ENCODE peak calls at places on chromosomes 4 and X, in eight cellular contexts. A, G, F, M, Q, L, T and O are unnamed samples. For H3K4me1, the result is how much of the 10 kb centered on the place peaks cover.

GRCh38 chrX:45771560-45772340 is 571.1 kb upstream of the DIPK2B start:
- DNase-seq in A (peak), G (peak), F (no peak), M (peak), Q (peak), L (no peak), T (peak), O (no peak)

GRCh38 chrX:3659761-3660160 is 53.7 kb downstream of the PRKX start:
- DNase-seq in A (peak), G (no peak), F (no peak), M (peak), Q (no peak), L (no peak), T (no peak), O (no peak)

GRCh38 chr4:102344520-102344954 is 745 bp downstream of the SLC39A8 start:
- DNase-seq in A (peak), G (peak), F (no peak), M (no peak), Q (peak), L (peak), T (peak), O (peak)

GRCh38 chrX:40700640-40701342 is 34.6 kb downstream of the MED14 start:
- DNase-seq in A (no peak), G (no peak), F (no peak), M (no peak), Q (no peak), L (no peak), T (no peak), O (no peak)

GRCh38 chr4:78939667-78940008 is 400 bp upstream of the PAQR3 start:
- DNase-seq in A (no peak), G (no peak), F (no peak), M (peak), Q (no peak), L (no peak), T (no peak), O (no peak)

GRCh38 chrX:154431321-154431720 is 2.8 kb downstream of the ATP6AP1 start:
- DNase-seq in A (no peak), G (peak), F (peak), M (no peak), Q (no peak), L (peak), T (peak), O (no peak)

GRCh38 chr4:24537025-24537424 is 47.3 kb downstream of the DHX15 start:
- DNase-seq in A (peak), G (no peak), F (no peak), M (no peak), Q (no peak), L (no peak), T (peak), O (no peak)

GRCh38 chr4:5037553-5038551 is 13.4 kb upstream of the STK32B start:
- DNase-seq in A (peak), G (no peak), F (peak), M (peak), Q (peak), L (no peak), T (no peak), O (no peak)

GRCh38 chrX:53084043-53084570 is 1.9 kb downstream of the TSPYL2 start:
- DNase-seq in A (no peak), G (no peak), F (no peak), M (peak), Q (no peak), L (no peak), T (no peak), O (no peak)

GRCh38 chr4:120671538-120671937 is 251.0 kb downstream of the PRDM5 start:
- DNase-seq in A (no peak), G (no peak), F (no peak), M (no peak), Q (no peak), L (no peak), T (no peak), O (no peak)

GRCh38 chr4:183971938-183972490 is 66.9 kb downstream of the STOX2 start:
- DNase-seq in A (no peak), G (peak), F (no peak), M (no peak), Q (no peak), L (no peak), T (no peak), O (no peak)

GRCh38 chrX:115989686-115990085 is 180.9 kb upstream of the AGTR2 start:
- DNase-seq in A (no peak), G (no peak), F (no peak), M (no peak), Q (no peak), L (no peak), T (no peak), O (no peak)

GRCh38 chr4:6937748-6938147 is 28.1 kb downstream of the TBC1D14 start:
- DNase-seq in A (no peak), G (no peak), F (no peak), M (no peak), Q (no peak), L (no peak), T (no peak), O (no peak)

GRCh38 chr4:1628892-1629703 is 55.0 kb downstream of the FAM53A start:
- DNase-seq in A (no peak), G (peak), F (peak), M (peak), Q (peak), L (peak), T (peak), O (peak)

GRCh38 chrX:131895002-131895401 is 128.1 kb upstream of the STK26 start:
- DNase-seq in A (peak), G (no peak), F (no peak), M (peak), Q (no peak), L (no peak), T (no peak), O (no peak)

GRCh38 chrX:114127411-114128025 is 456.4 kb upstream of the HTR2C start:
- DNase-seq in A (no peak), G (peak), F (no peak), M (no peak), Q (no peak), L (no peak), T (no peak), O (no peak)
- TF ChIP-seq CTCF in A (no peak), G (no peak), F (no peak), M (no peak), Q (no peak), L (no peak), T (no peak), O (no peak)

GRCh38 chr4:139317635-139318034 is 15.4 kb upstream of the NDUFC1 start:
- DNase-seq in A (no peak), G (no peak), F (no peak), M (no peak), Q (no peak), L (no peak), T (no peak), O (no peak)
- H3K4me1 ChIP-seq in A (under half), G (under half), F (under half), M (under half), Q (under half), L (under half), T (under half), O (under half)

GRCh38 chr4:19739101-19739651 is 512.5 kb upstream of the SLIT2 start:
- DNase-seq in A (peak), G (no peak), F (no peak), M (peak), Q (peak), L (no peak), T (no peak), O (no peak)
- H3K4me3 ChIP-seq in A (peak), G (no peak), F (no peak), M (peak), Q (peak), L (no peak), T (no peak), O (no peak)

DNA sequence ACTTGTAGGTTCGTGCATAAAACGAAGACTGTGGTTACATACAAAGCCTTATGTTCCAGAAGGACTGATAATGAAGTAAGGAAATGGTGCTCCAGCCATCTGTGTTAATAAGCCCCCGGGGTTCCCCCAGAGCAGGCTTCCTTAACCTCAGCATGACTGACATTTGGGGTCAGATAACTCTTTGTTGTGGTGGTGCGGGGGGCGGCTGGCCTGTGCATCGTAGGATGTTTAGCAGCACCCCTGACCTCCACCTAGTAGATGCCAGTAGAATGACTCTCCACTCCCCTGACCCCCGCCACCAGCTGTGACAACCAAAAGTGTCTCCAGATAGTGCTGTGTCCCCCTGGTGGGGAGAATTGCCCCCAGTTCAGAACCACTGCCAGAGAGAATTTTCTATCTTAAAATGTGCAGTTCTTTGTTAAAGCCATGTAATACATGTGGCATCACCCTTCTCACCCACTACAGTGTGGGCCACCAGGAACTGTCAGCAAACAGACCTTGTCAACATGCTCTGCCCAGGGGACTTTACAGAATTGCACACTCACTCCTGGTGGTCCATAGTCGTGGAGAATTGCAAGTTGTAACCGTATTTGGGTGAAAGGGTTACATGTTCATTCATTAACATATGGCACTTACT is 7.5 kb downstream of the SH3KBP1 start:
- DNase-seq in A (no peak), G (no peak), F (no peak), M (no peak), Q (no peak), L (no peak), T (no peak), O (no peak)
- TF ChIP-seq CTCF in A (no peak), G (no peak), F (no peak), M (no peak), Q (no peak), L (no peak), T (no peak), O (no peak)

DNA sequence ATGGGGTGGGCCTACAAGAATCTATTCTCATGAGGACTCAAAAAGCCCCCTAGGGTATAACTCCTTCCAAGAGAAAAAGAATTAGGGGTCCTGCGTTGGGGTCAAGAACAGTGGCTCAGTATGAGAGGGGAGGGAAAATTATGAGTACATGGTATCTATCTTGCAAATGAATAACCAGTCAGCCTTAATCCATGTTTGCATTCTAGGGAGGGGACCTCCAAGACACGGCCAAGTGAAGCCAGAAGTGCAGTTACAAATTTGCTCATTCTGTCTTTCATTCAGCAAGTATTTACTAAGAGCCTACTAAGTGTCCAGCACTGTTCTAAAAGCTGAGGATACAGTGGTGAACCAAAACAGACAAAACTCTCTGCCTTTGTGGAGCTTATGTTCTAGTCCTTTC is 76.2 kb downstream of the COQ2 start:
- DNase-seq in A (no peak), G (no peak), F (no peak), M (no peak), Q (no peak), L (no peak), T (no peak), O (no peak)
- H3K4me1 ChIP-seq in A (under half), G (under half), F (under half), M (under half), Q (under half), L (under half), T (under half), O (under half)

DNA sequence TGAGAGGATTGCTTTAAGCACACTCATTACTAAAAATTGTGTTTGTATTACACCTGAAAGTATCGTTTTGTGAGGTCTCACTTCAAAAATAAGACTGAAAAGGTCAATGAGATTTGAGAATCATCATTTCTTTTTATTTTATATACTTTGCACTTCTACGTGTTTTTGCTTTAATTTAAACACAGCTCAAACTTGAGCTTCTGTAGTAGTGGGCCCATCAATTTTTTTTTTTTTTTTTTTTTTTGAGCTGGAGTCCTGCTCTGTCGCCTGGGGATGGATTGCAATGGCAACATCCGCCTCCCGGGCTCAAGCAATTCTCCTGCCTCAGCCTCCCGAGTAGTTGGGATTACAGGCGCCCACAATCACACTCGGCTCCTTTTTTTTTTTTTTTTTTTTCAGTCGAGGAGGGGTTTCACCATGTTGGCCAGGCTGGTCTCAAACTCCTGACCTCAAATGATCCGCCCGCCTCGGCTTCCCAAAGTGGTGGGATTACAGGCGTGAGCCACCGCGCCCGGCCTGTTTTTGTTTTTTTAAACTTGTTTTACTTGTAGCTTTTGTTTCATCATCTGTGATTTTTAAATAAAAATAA is 1.5 kb downstream of the GSTCD start:
- DNase-seq in A (no peak), G (no peak), F (no peak), M (no peak), Q (no peak), L (no peak), T (no peak), O (no peak)
- H3K4me3 ChIP-seq in A (peak), G (no peak), F (no peak), M (no peak), Q (no peak), L (no peak), T (no peak), O (no peak)

GRCh38 chr4:101251261-101251660 is 96.1 kb downstream of the PPP3CA start:
- DNase-seq in A (no peak), G (no peak), F (no peak), M (no peak), Q (peak), L (no peak), T (no peak), O (no peak)

GRCh38 chr4:101258782-101259353 is 88.5 kb downstream of the PPP3CA start:
- DNase-seq in A (peak), G (no peak), F (no peak), M (no peak), Q (peak), L (no peak), T (peak), O (no peak)

GRCh38 chr4:101256222-101256621 is 91.1 kb downstream of the PPP3CA start:
- DNase-seq in A (no peak), G (no peak), F (peak), M (no peak), Q (peak), L (no peak), T (no peak), O (no peak)

GRCh38 chr4:101252721-101253120 is 94.6 kb downstream of the PPP3CA start:
- DNase-seq in A (no peak), G (no peak), F (no peak), M (peak), Q (no peak), L (no peak), T (no peak), O (no peak)

GRCh38 chr4:101254776-101255175 is 92.5 kb downstream of the PPP3CA start:
- DNase-seq in A (no peak), G (no peak), F (no peak), M (peak), Q (peak), L (no peak), T (no peak), O (no peak)
- TF ChIP-seq CTCF in A (no peak), G (no peak), F (no peak), M (no peak), Q (no peak), L (no peak), T (no peak), O (no peak)

DNA sequence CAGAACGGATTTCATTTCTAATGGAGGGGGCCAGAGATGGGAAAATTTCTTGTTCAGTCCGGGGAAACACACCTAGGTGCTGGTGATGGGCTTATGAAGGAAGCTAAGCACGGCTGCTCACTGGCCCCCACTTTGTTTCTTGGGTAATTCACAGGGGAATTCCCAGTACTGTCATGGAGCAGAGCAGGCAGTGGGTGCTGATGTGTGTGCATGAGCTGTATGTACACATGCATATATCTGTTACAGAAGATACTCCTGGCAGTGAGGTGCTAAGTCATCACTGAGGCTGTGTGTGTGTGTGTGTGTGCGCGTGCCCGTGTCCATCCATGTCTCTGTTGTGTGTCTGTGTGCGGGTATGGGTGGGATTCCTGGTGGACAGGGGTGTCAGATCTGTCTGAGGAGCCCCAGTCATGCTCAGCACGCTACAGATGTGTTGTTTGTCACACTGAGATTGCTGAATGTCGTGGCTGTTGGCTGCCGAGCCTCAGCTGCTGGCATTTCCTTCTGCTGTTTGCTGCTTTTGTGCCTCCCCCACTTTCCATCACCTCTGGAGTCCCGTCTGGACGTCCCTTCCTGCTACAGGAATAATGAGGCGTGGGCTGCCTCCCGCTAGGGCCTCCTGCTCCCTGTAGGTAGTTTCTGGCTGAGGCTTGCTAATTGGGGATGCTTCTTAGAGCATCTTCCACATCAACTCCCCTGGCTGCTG is 53.3 kb downstream of the JADE1 start:
- DNase-seq in A (peak), G (no peak), F (no peak), M (peak), Q (peak), L (no peak), T (no peak), O (peak)
- H3K4me1 ChIP-seq in A (under half), G (under half), F (under half), M (under half), Q (under half), L (under half), T (under half), O (under half)